ENCODE peak calls at places on chromosomes 11 and 22, in six cellular contexts. C is SK-N-SH, E is HepG2, K is K562, V is GM12878, L is H1. U is an unnamed sample.

GRCh38 chr11:73652046-73652730 is 5.8 kb downstream of the PLEKHB1 start:
- DNase-seq in C (no peak), E (peak; percentile 97), K (no peak), V (no peak), L (no peak), U (no peak)

GRCh38 chr22:50260801-50261614 is 475 bp downstream of the MAPK12 start:
- DNase-seq in C (peak; percentile 84), E (no peak), K (peak; percentile 57), V (no peak), L (no peak), U (peak; percentile 49)

GRCh38 chr11:121770933-121771332 is 318.2 kb upstream of the SORL1-AS1 start:
- DNase-seq in C (no peak), E (no peak), K (no peak), V (no peak), L (no peak), U (no peak)

GRCh38 chr11:75004215-75004614 is 15.5 kb downstream of the NEU3 start:
- DNase-seq in C (no peak), E (no peak), K (no peak), V (no peak), L (no peak), U (no peak)

GRCh38 chr11:105282658-105283057 is 143.1 kb upstream of the CARD18 start:
- DNase-seq in C (peak; percentile 59), E (no peak), K (no peak), V (no peak), L (no peak), U (no peak)

GRCh38 chr11:64792482-64792881 is 10.5 kb downstream of the MAP4K2 start:
- DNase-seq in C (no peak), E (no peak), K (no peak), V (no peak), L (no peak), U (no peak)

GRCh38 chr11:44849424-44849823 is 101.3 kb downstream of the TP53I11 start:
- DNase-seq in C (no peak), E (no peak), K (no peak), V (no peak), L (no peak), U (no peak)

GRCh38 chr11:71525938-71526495 is 1.1 kb upstream of the KRTAP5-7 start:
- DNase-seq in C (no peak), E (peak; percentile 75), K (no peak), V (no peak), L (no peak), U (no peak)

GRCh38 chr11:23311986-23312940 is 452.0 kb upstream of the CCDC179 start:
- DNase-seq in C (peak; percentile 10), E (no peak), K (no peak), V (no peak), L (no peak), U (no peak)

GRCh38 chr11:128501576-128502549 is 85.5 kb downstream of the ETS1 start:
- DNase-seq in C (no peak), E (no peak), K (no peak), V (no peak), L (no peak), U (no peak)

GRCh38 chr22:23520875-23521441 is 59.1 kb downstream of the IGLL1 start:
- DNase-seq in C (peak; percentile 70), E (peak; percentile 55), K (peak; percentile 20), V (no peak), L (no peak), U (no peak)

GRCh38 chr11:31763296-31763695 is 47.8 kb downstream of the PAX6 start:
- DNase-seq in C (no peak), E (no peak), K (no peak), V (no peak), L (no peak), U (no peak)

GRCh38 chr22:41092023-41092817 is at the start of gene EP300:
- DNase-seq in C (peak; percentile 72), E (peak; percentile 18), K (peak; percentile 72), V (no peak), L (no peak), U (peak; percentile 89)

GRCh38 chr22:46833228-46833627 is 70.8 kb downstream of the TBC1D22A start:
- DNase-seq in C (no peak), E (peak; percentile 41), K (no peak), V (no peak), L (peak; percentile 39), U (peak; percentile 33)

GRCh38 chr11:10522921-10523320 is 18.1 kb downstream of the RNF141 start:
- DNase-seq in C (no peak), E (no peak), K (no peak), V (no peak), L (no peak), U (no peak)

GRCh38 chr11:120217941-120218694 is 7.3 kb downstream of the OAF start:
- DNase-seq in C (no peak), E (peak; percentile 81), K (no peak), V (no peak), L (no peak), U (no peak)

GRCh38 chr11:44909557-44909956 is 41.1 kb downstream of the TP53I11 start:
- DNase-seq in C (no peak), E (no peak), K (no peak), V (no peak), L (no peak), U (no peak)

GRCh38 chr11:134119094-134119493 is 50.2 kb downstream of the JAM3 start:
- DNase-seq in C (no peak), E (no peak), K (no peak), V (no peak), L (no peak), U (no peak)

GRCh38 chr11:130999086-130999485 is 82.8 kb upstream of the SNX19 start:
- DNase-seq in C (no peak), E (no peak), K (no peak), V (no peak), L (no peak), U (no peak)

GRCh38 chr11:122020902-122021301 is 95.1 kb downstream of the BLID start:
- DNase-seq in C (peak; percentile 8), E (no peak), K (no peak), V (no peak), L (no peak), U (no peak)

GRCh38 chr11:432501-433100 is 9.2 kb downstream of the ANO9 start:
- DNase-seq in C (peak; percentile 27), E (no peak), K (no peak), V (no peak), L (no peak), U (no peak)

DNA sequence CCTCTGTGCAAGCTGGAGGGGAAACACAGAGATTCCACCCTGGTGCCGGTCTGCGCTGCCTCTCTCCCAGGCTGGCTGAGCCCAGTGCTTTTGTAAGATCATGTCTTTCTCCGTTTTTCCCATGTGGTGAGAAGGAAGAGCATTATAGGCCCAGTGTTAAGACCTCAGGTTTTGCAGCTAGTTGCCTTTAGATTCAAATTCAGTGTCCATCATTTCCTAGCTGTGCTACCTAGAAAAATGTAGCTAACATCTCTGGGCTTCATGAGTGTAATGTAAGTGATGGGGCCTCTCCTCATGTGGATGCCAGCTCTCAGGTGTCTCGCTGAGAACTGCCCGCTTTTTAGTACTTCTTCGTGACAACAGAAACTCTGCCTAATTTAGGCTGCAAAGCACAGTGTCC is 456 bp upstream of the ELF5 start:
- DNase-seq in C (no peak), E (no peak), K (no peak), V (no peak), L (no peak), U (no peak)
- H3K4me3 ChIP-seq in C (no peak overlapping the region), E (peak overlapping the region; percentile 22), K (no peak overlapping the region), V (no peak overlapping the region), L (no peak overlapping the region), U (no peak overlapping the region)

GRCh38 chr11:61418136-61418535 is 11.6 kb downstream of the CPSF7 start:
- DNase-seq in C (no peak), E (no peak), K (no peak), V (no peak), L (no peak), U (no peak)
- TF ChIP-seq GABPA in C (no peak), E (no peak), K (no peak), V (no peak), L (no peak), U (no peak)

GRCh38 chr11:61682093-61682732 is 2.0 kb downstream of the DAGLA start:
- DNase-seq in C (peak; percentile 25), E (peak; percentile 99), K (no peak), V (no peak), L (no peak), U (no peak)

GRCh38 chr11:61680622-61681191 is 516 bp downstream of the DAGLA start:
- DNase-seq in C (no peak), E (no peak), K (no peak), V (no peak), L (no peak), U (no peak)

GRCh38 chr11:61683116-61683515 is 2.9 kb downstream of the DAGLA start:
- DNase-seq in C (peak; percentile 15), E (no peak), K (no peak), V (no peak), L (no peak), U (no peak)

GRCh38 chr11:61679301-61679700 is 890 bp upstream of the DAGLA start:
- DNase-seq in C (no peak), E (no peak), K (no peak), V (no peak), L (no peak), U (no peak)

DNA sequence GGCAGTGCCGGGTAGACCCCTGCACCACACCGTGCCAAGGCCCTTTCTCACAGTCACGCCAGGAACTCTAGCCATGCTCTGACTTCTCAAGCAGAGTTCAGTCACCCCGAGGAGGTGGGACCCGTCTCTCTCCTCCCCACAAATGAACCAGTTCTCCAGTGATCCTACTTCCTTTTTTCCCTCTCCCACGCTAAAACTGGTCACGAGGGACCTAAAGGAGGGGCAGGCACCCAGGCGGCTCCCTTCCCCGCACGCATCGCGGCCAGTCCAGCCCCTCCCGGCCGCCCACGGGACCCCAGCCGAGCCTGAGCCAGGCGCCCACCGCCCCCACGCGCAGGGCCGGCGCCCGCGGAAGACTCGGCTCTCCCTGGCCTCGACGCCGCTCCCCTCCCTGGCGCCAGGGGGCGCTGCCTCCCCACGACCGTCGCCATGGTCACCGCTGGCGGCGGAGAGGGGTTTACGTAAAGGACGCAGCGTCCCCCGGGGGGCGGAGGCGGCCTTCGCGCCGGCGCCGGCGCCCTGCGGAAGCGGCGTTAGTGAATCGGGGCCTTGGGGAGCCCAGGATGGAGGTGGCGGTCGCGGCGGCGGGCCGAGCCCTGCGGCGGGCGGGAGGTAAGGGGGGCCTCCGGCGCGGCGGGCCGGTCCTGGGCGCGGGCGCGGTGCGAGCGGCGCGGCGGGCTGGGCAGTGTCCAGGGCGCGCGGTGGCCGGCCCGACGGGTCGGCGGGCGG is at the start of gene DAGLA:
- DNase-seq in C (peak; percentile 99), E (peak; percentile 49), K (peak; percentile 97), V (no peak), L (no peak), U (peak; percentile 32)
- H3K4me3 ChIP-seq in C (peak within 1 kb of the TSS; percentile 63), E (peak within 1 kb of the TSS; percentile 57), K (peak within 1 kb of the TSS; percentile 33), V (no peak within 1 kb of the TSS), L (peak within 1 kb of the TSS; percentile 50), U (peak within 1 kb of the TSS; percentile 41)

GRCh38 chr11:3641191-3641590 is 601 bp downstream of the ART5 start:
- DNase-seq in C (no peak), E (no peak), K (no peak), V (no peak), L (no peak), U (no peak)
- TF ChIP-seq GABPA in C (no peak), E (no peak), K (no peak), V (no peak), L (no peak), U (no peak)

GRCh38 chr22:42438293-42438650 is 6.1 kb upstream of the NFAM1 start:
- DNase-seq in C (no peak), E (no peak), K (no peak), V (no peak), L (no peak), U (no peak)
- H3K4me3 ChIP-seq in C (no peak overlapping the region), E (no peak overlapping the region), K (no peak overlapping the region), V (peak overlapping the region; percentile 78), L (peak overlapping the region; percentile 80), U (no peak overlapping the region)

GRCh38 chr11:107844041-107844440 is 14.5 kb downstream of the SLC35F2 start:
- DNase-seq in C (no peak), E (no peak), K (no peak), V (no peak), L (no peak), U (no peak)
- TF ChIP-seq GABPA in C (no peak), E (no peak), K (no peak), V (no peak), L (no peak), U (no peak)

U was measured in HL-60.